ENCODE peak calls at places on chromosomes 6 and 20, in ten cellular contexts. One of them, this sample, is unnamed.

GRCh38 chr20:57579898-57580447 is 19.1 kb downstream of the PCK1 start:
- DNase-seq in WERI-Rb-1: no peak
- DNase-seq in WTC11: no peak
- DNase-seq in T-cell: no peak
- DNase-seq in naive thymus-derived CD4-positive, alpha-beta T cell: no peak
- DNase-seq in aorta: peak
- DNase-seq in HTR-8/SVneo: peak
- DNase-seq in lung: no peak
- DNase-seq in breast epithelium: no peak
- DNase-seq in NCI-H1092: no peak
- DNase-seq in this sample: no peak

GRCh38 chr20:6562111-6562510 is 205.4 kb upstream of the BMP2 start:
- DNase-seq in naive thymus-derived CD4-positive, alpha-beta T cell: no peak
- DNase-seq in aorta: no peak
- DNase-seq in breast epithelium: no peak
- DNase-seq in lung: no peak
- DNase-seq in WERI-Rb-1: no peak
- DNase-seq in NCI-H1092: no peak
- DNase-seq in HTR-8/SVneo: no peak
- DNase-seq in T-cell: no peak
- DNase-seq in WTC11: no peak
- DNase-seq in this sample: no peak

GRCh38 chr6:157187182-157188093 is 135.9 kb downstream of the TMEM242 start:
- DNase-seq in WERI-Rb-1: peak
- DNase-seq in T-cell: no peak
- DNase-seq in naive thymus-derived CD4-positive, alpha-beta T cell: no peak
- DNase-seq in lung: no peak
- DNase-seq in breast epithelium: no peak
- DNase-seq in HTR-8/SVneo: no peak
- DNase-seq in NCI-H1092: peak
- DNase-seq in aorta: no peak
- DNase-seq in WTC11: no peak
- DNase-seq in this sample: no peak

GRCh38 chr6:21163110-21163837 is 430.3 kb upstream of the SOX4 start:
- DNase-seq in naive thymus-derived CD4-positive, alpha-beta T cell: no peak
- DNase-seq in WTC11: no peak
- DNase-seq in WERI-Rb-1: no peak
- DNase-seq in lung: no peak
- DNase-seq in HTR-8/SVneo: peak
- DNase-seq in NCI-H1092: no peak
- DNase-seq in T-cell: no peak
- DNase-seq in breast epithelium: no peak
- DNase-seq in aorta: no peak
- DNase-seq in this sample: no peak

GRCh38 chr20:57695012-57695411 is 14.8 kb downstream of the PMEPA1 start:
- DNase-seq in lung: peak
- DNase-seq in T-cell: no peak
- DNase-seq in aorta: no peak
- DNase-seq in NCI-H1092: no peak
- DNase-seq in naive thymus-derived CD4-positive, alpha-beta T cell: no peak
- DNase-seq in HTR-8/SVneo: no peak
- DNase-seq in WERI-Rb-1: no peak
- DNase-seq in WTC11: no peak
- DNase-seq in breast epithelium: peak
- DNase-seq in this sample: no peak

GRCh38 chr6:134964451-134965203 is 14.7 kb upstream of the ALDH8A1 start:
- DNase-seq in lung: no peak
- DNase-seq in WERI-Rb-1: no peak
- DNase-seq in HTR-8/SVneo: no peak
- DNase-seq in NCI-H1092: no peak
- DNase-seq in breast epithelium: no peak
- DNase-seq in naive thymus-derived CD4-positive, alpha-beta T cell: no peak
- DNase-seq in WTC11: no peak
- DNase-seq in T-cell: no peak
- DNase-seq in aorta: no peak
- DNase-seq in this sample: no peak

GRCh38 chr6:110183292-110183691 is 3.1 kb downstream of the CDC40 start:
- DNase-seq in WTC11: no peak
- DNase-seq in lung: no peak
- DNase-seq in WERI-Rb-1: no peak
- DNase-seq in T-cell: no peak
- DNase-seq in HTR-8/SVneo: no peak
- DNase-seq in NCI-H1092: no peak
- DNase-seq in naive thymus-derived CD4-positive, alpha-beta T cell: no peak
- DNase-seq in aorta: no peak
- DNase-seq in breast epithelium: no peak
- DNase-seq in this sample: no peak

GRCh38 chr20:31968299-31969126 is 562 bp downstream of the XKR7 start:
- DNase-seq in WTC11: peak
- DNase-seq in aorta: peak
- DNase-seq in HTR-8/SVneo: peak
- DNase-seq in T-cell: peak
- DNase-seq in NCI-H1092: no peak
- DNase-seq in WERI-Rb-1: no peak
- DNase-seq in naive thymus-derived CD4-positive, alpha-beta T cell: peak
- DNase-seq in lung: peak
- DNase-seq in breast epithelium: peak
- DNase-seq in this sample: peak

GRCh38 chr6:139030539-139030938 is 2.0 kb downstream of the ABRACL start:
- DNase-seq in WERI-Rb-1: no peak
- DNase-seq in T-cell: peak
- DNase-seq in aorta: no peak
- DNase-seq in HTR-8/SVneo: no peak
- DNase-seq in breast epithelium: no peak
- DNase-seq in naive thymus-derived CD4-positive, alpha-beta T cell: peak
- DNase-seq in WTC11: no peak
- DNase-seq in NCI-H1092: no peak
- DNase-seq in lung: no peak
- DNase-seq in this sample: no peak

GRCh38 chr20:48335421-48336090 is 492.2 kb downstream of the PREX1 start:
- DNase-seq in lung: no peak
- DNase-seq in WERI-Rb-1: no peak
- DNase-seq in HTR-8/SVneo: no peak
- DNase-seq in NCI-H1092: no peak
- DNase-seq in WTC11: no peak
- DNase-seq in breast epithelium: no peak
- DNase-seq in T-cell: no peak
- DNase-seq in naive thymus-derived CD4-positive, alpha-beta T cell: no peak
- DNase-seq in aorta: no peak
- DNase-seq in this sample: no peak

GRCh38 chr6:100719883-100720682 is 161.0 kb downstream of the ASCC3 start:
- DNase-seq in lung: no peak
- DNase-seq in HTR-8/SVneo: peak
- DNase-seq in naive thymus-derived CD4-positive, alpha-beta T cell: no peak
- DNase-seq in WTC11: no peak
- DNase-seq in aorta: no peak
- DNase-seq in NCI-H1092: no peak
- DNase-seq in WERI-Rb-1: no peak
- DNase-seq in breast epithelium: no peak
- DNase-seq in T-cell: no peak
- DNase-seq in this sample: no peak

GRCh38 chr6:84089081-84089480 is 55.5 kb downstream of the MRAP2 start:
- DNase-seq in WERI-Rb-1: no peak
- DNase-seq in HTR-8/SVneo: no peak
- DNase-seq in breast epithelium: no peak
- DNase-seq in naive thymus-derived CD4-positive, alpha-beta T cell: no peak
- DNase-seq in NCI-H1092: no peak
- DNase-seq in aorta: no peak
- DNase-seq in lung: no peak
- DNase-seq in T-cell: no peak
- DNase-seq in WTC11: no peak
- DNase-seq in this sample: no peak

GRCh38 chr6:122714059-122714458 is 65.5 kb upstream of the FABP7 start:
- DNase-seq in breast epithelium: no peak
- DNase-seq in WERI-Rb-1: no peak
- DNase-seq in aorta: no peak
- DNase-seq in T-cell: no peak
- DNase-seq in NCI-H1092: no peak
- DNase-seq in WTC11: no peak
- DNase-seq in HTR-8/SVneo: no peak
- DNase-seq in naive thymus-derived CD4-positive, alpha-beta T cell: no peak
- DNase-seq in lung: no peak
- DNase-seq in this sample: no peak

GRCh38 chr20:38139919-38140753 is 24.9 kb downstream of the TGM2 start:
- DNase-seq in HTR-8/SVneo: peak
- DNase-seq in breast epithelium: no peak
- DNase-seq in WTC11: no peak
- DNase-seq in naive thymus-derived CD4-positive, alpha-beta T cell: no peak
- DNase-seq in NCI-H1092: no peak
- DNase-seq in T-cell: no peak
- DNase-seq in aorta: peak
- DNase-seq in WERI-Rb-1: no peak
- DNase-seq in lung: no peak
- DNase-seq in this sample: no peak

GRCh38 chr6:113668712-113669408 is 188.3 kb upstream of the MARCKS start:
- DNase-seq in WTC11: no peak
- DNase-seq in naive thymus-derived CD4-positive, alpha-beta T cell: no peak
- DNase-seq in breast epithelium: no peak
- DNase-seq in aorta: no peak
- DNase-seq in WERI-Rb-1: no peak
- DNase-seq in lung: no peak
- DNase-seq in HTR-8/SVneo: no peak
- DNase-seq in NCI-H1092: no peak
- DNase-seq in T-cell: no peak
- DNase-seq in this sample: no peak

GRCh38 chr6:166056637-166057036 is 111.0 kb downstream of the TBXT start:
- DNase-seq in T-cell: no peak
- DNase-seq in lung: no peak
- DNase-seq in naive thymus-derived CD4-positive, alpha-beta T cell: no peak
- DNase-seq in WERI-Rb-1: no peak
- DNase-seq in aorta: no peak
- DNase-seq in HTR-8/SVneo: no peak
- DNase-seq in WTC11: no peak
- DNase-seq in breast epithelium: no peak
- DNase-seq in NCI-H1092: no peak
- DNase-seq in this sample: no peak

GRCh38 chr20:46401478-46401860 is 4.9 kb downstream of the ELMO2 start:
- DNase-seq in naive thymus-derived CD4-positive, alpha-beta T cell: no peak
- DNase-seq in WTC11: no peak
- DNase-seq in breast epithelium: no peak
- DNase-seq in WERI-Rb-1: peak
- DNase-seq in lung: no peak
- DNase-seq in HTR-8/SVneo: no peak
- DNase-seq in NCI-H1092: no peak
- DNase-seq in aorta: no peak
- DNase-seq in T-cell: no peak
- DNase-seq in this sample: no peak

GRCh38 chr20:5818346-5818681 is 68.1 kb downstream of the SHLD1 start:
- DNase-seq in lung: no peak
- DNase-seq in NCI-H1092: no peak
- DNase-seq in WERI-Rb-1: no peak
- DNase-seq in aorta: no peak
- DNase-seq in breast epithelium: no peak
- DNase-seq in naive thymus-derived CD4-positive, alpha-beta T cell: no peak
- DNase-seq in WTC11: no peak
- DNase-seq in T-cell: no peak
- DNase-seq in HTR-8/SVneo: no peak
- DNase-seq in this sample: no peak